ENCODE peak calls at places on chromosome 17, in eight cellular contexts. D is psoas muscle; A is CD4-positive, alpha-beta T cell; U is CD8-positive, alpha-beta memory T cell; H is IMR-90; G is Peyer's patch; S is H9; W is adrenal gland. Z is an unnamed sample.
A peak's percentile ranks its signal among the peaks of the same experiment; 100 is the strongest.

GRCh38 chr17:31506517-31506916 is 115.0 kb downstream of the RAB11FIP4 start:
- DNase-seq in G (no peak), S (no peak), D (no peak), U (no peak), H (no peak), A (no peak), W (no peak), Z (no peak)

GRCh38 chr17:39679521-39680192 is 8.2 kb downstream of the PGAP3 start:
- DNase-seq in S (no peak), G (peak; percentile 64), U (peak; percentile 53), A (peak; percentile 33), H (no peak), W (no peak), D (no peak), Z (peak; percentile 38)

GRCh38 chr17:45742251-45742650 is 41.9 kb upstream of the CRHR1 start:
- DNase-seq in S (no peak), G (no peak), A (no peak), W (no peak), U (no peak), D (no peak), H (no peak), Z (no peak)

GRCh38 chr17:48510761-48511604 is 19.8 kb downstream of the HOXB1 start:
- DNase-seq in U (no peak), S (no peak), D (no peak), A (no peak), G (no peak), W (no peak), H (peak; percentile 71), Z (no peak)

GRCh38 chr17:81635973-81636504 is 873 bp downstream of the NPLOC4 start:
- DNase-seq in A (no peak), S (no peak), W (peak; percentile 68), D (no peak), G (no peak), H (peak; percentile 60), U (no peak), Z (peak; percentile 18)

GRCh38 chr17:56142325-56142724 is 10.9 kb upstream of the ANKFN1 start:
- DNase-seq in W (no peak), D (no peak), S (no peak), A (no peak), G (no peak), H (peak; percentile 95), U (no peak), Z (no peak)

GRCh38 chr17:11486726-11487310 is 111.5 kb upstream of the DNAH9 start:
- DNase-seq in G (no peak), U (no peak), D (no peak), W (no peak), A (no peak), H (no peak), S (no peak), Z (no peak)

GRCh38 chr17:27879987-27880608 is 13.1 kb downstream of the LYRM9 start:
- DNase-seq in W (peak; percentile 77), S (peak; percentile 86), H (peak; percentile 54), D (peak; percentile 68), G (peak; percentile 58), U (peak; percentile 49), A (peak; percentile 39), Z (peak; percentile 79)

GRCh38 chr17:8832711-8833352 is 33.7 kb upstream of the MFSD6L start:
- DNase-seq in A (peak; percentile 16), D (no peak), U (no peak), H (no peak), S (peak; percentile 94), W (no peak), G (no peak), Z (peak; percentile 60)

GRCh38 chr17:37791434-37791833 is 46.6 kb upstream of the HNF1B start:
- DNase-seq in W (no peak), S (peak; percentile 46), A (no peak), G (peak; percentile 26), U (peak; percentile 29), D (no peak), H (peak; percentile 51), Z (no peak)

GRCh38 chr17:44362479-44362963 is 1.1 kb downstream of the FAM171A2 start:
- DNase-seq in H (no peak), W (no peak), U (no peak), G (no peak), D (no peak), A (no peak), S (no peak), Z (peak; percentile 55)

GRCh38 chr17:28416703-28417311 is 10.8 kb upstream of the SLC46A1 start:
- DNase-seq in A (peak; percentile 33), D (no peak), W (peak; percentile 72), H (peak; percentile 59), G (peak; percentile 48), S (peak; percentile 92), U (peak; percentile 45), Z (peak; percentile 35)

GRCh38 chr17:83025636-83026280 is 53.7 kb upstream of the METRNL start:
- DNase-seq in A (no peak), H (no peak), W (no peak), D (no peak), S (no peak), G (no peak), U (no peak), Z (no peak)

GRCh38 chr17:56835259-56835575 is 1.3 kb downstream of the DGKE start:
- DNase-seq in A (no peak), D (no peak), H (peak; percentile 21), G (no peak), W (peak; percentile 13), U (no peak), S (no peak), Z (no peak)

GRCh38 chr17:81295678-81296381 is 723 bp upstream of the SLC38A10 start:
- DNase-seq in D (no peak), H (peak; percentile 33), U (peak; percentile 58), S (peak; percentile 88), W (peak; percentile 65), A (peak; percentile 56), G (peak; percentile 69), Z (no peak)

DNA sequence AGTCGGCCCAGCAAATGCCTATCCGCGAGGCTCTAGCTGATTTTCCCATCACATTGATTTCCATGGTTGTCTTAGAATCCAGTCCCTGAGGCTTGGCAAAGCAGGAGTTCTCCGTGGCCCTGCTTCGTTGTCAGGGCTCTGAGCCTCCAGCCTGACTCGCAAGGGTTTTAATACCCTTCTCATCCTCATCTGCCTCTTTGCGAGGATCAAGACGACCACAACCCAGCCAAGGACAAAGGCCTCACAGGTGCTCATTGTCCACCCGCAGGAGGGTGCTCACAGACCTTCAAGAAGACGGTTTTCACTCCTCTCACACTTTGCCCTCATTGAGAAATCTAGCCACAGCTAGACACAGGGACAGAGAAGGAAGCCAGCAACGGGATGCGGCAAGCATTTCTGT is 610.8 kb downstream of the KCNJ18 start:
- DNase-seq in H (no peak), U (no peak), G (no peak), W (no peak), D (no peak), A (no peak), S (no peak), Z (no peak)
- H3K9me3 ChIP-seq in H (peaks cover 48% of the 10 kb centered on the region), U (no peaks in the 10 kb centered on the region), G (no peaks in the 10 kb centered on the region), W (no peaks in the 10 kb centered on the region), D (no peaks in the 10 kb centered on the region), A (no peaks in the 10 kb centered on the region), S (peaks cover 78% of the 10 kb centered on the region), Z (no peaks in the 10 kb centered on the region)

GRCh38 chr17:19298561-19299213 is 61.5 kb downstream of the EPN2 start:
- DNase-seq in S (no peak), U (no peak), A (no peak), D (no peak), H (no peak), G (no peak), W (no peak), Z (no peak)

GRCh38 chr17:19299866-19300265 is 62.7 kb downstream of the B9D1 start:
- DNase-seq in D (no peak), G (no peak), W (no peak), U (no peak), S (no peak), H (no peak), A (no peak), Z (no peak)

GRCh38 chr17:19296786-19297778 is 59.9 kb downstream of the EPN2 start:
- DNase-seq in G (no peak), A (no peak), S (no peak), W (no peak), U (no peak), H (no peak), D (no peak), Z (no peak)

GRCh38 chr17:19301274-19301946 is 61.1 kb downstream of the B9D1 start:
- DNase-seq in W (no peak), H (no peak), A (no peak), D (no peak), G (no peak), U (no peak), S (no peak), Z (peak; percentile 59)

DNA sequence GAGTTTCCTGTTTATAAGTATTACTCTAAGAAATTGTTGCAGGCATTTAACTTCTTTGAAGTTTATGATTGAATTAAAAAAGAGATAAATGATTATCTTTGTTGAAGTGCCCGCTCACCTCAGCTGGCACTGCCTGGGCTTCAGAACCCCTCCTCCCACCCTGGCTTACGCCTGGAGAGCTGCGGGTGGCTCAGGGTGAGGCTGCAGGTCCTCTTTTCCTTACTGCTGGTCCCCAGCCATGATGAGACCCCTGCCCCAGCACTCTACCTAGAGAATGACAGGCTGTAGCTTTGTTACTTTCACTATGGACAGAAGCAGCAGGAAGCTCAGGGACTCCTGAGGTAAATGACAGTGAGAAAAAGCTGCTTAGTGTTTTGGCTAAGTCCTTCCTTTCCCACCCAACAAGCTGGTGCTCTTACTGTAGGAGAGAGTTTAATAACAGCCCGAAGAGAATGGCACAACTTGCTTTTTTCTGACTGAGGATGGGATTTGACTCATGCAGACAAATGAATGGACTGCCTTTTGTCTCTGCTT is 62.1 kb downstream of the EPN2 start:
- DNase-seq in A (no peak), S (no peak), W (no peak), D (no peak), U (no peak), H (no peak), G (no peak), Z (no peak)
- H3K27ac ChIP-seq in A (no peak overlapping the region), S (no peak overlapping the region), W (no peak overlapping the region), D (no peak overlapping the region), U (no peak overlapping the region), H (no peak overlapping the region), G (no peak overlapping the region), Z (peak overlapping the region; percentile 25)

GRCh38 chr17:70355185-70355584 is 185.9 kb downstream of the KCNJ2 start:
- DNase-seq in A (no peak), W (no peak), H (peak; percentile 21), U (no peak), D (no peak), S (no peak), G (no peak), Z (no peak)

GRCh38 chr17:70357196-70357595 is 187.9 kb downstream of the KCNJ2 start:
- DNase-seq in U (no peak), W (no peak), S (no peak), H (no peak), G (no peak), A (no peak), D (no peak), Z (no peak)

GRCh38 chr17:70352834-70353233 is 183.5 kb downstream of the KCNJ2 start:
- DNase-seq in H (no peak), G (no peak), W (no peak), D (no peak), U (no peak), S (no peak), A (no peak), Z (no peak)

GRCh38 chr17:70353408-70354092 is 184.2 kb downstream of the KCNJ2 start:
- DNase-seq in D (no peak), G (no peak), A (no peak), H (no peak), S (no peak), W (no peak), U (no peak), Z (no peak)
- H3K9me3 ChIP-seq in D (no peaks in the 10 kb centered on the region), G (no peaks in the 10 kb centered on the region), A (no peaks in the 10 kb centered on the region), H (no peaks in the 10 kb centered on the region), S (no peaks in the 10 kb centered on the region), W (no peaks in the 10 kb centered on the region), U (no peaks in the 10 kb centered on the region), Z (no peaks in the 10 kb centered on the region)

GRCh38 chr17:34614698-34615097 is 35.3 kb downstream of the TMEM132E start:
- DNase-seq in G (no peak), W (no peak), A (no peak), D (no peak), U (no peak), S (no peak), H (no peak), Z (no peak)
- H3K27ac ChIP-seq in G (no peak overlapping the region), W (no peak overlapping the region), A (no peak overlapping the region), D (no peak overlapping the region), U (no peak overlapping the region), S (no peak overlapping the region), H (no peak overlapping the region), Z (no peak overlapping the region)

Z was measured in right cardiac atrium.